ENCODE peak calls at places on chromosomes 6 and 20, in four cellular contexts. One of them, this sample, is unnamed.

GRCh38 chr6:42295688-42296087 is 78.0 kb upstream of the MRPS10 start:
- DNase-seq in K562: no peak
- DNase-seq in HepG2: no peak
- DNase-seq in WTC11: no peak
- DNase-seq in this sample: no peak

GRCh38 chr6:27250955-27251671 is 3.6 kb downstream of the PRSS16 start:
- DNase-seq in K562: peak
- DNase-seq in HepG2: no peak
- DNase-seq in WTC11: peak
- DNase-seq in this sample: peak

GRCh38 chr6:136593748-136594490 is 43.7 kb upstream of the MAP7 start:
- DNase-seq in K562: no peak
- DNase-seq in HepG2: peak
- DNase-seq in WTC11: no peak
- DNase-seq in this sample: peak

GRCh38 chr6:109523478-109523877 is 40.5 kb upstream of the ZBTB24 start:
- DNase-seq in K562: no peak
- DNase-seq in HepG2: no peak
- DNase-seq in WTC11: no peak
- DNase-seq in this sample: no peak

GRCh38 chr20:57473246-57474042 is 51.5 kb downstream of the CTCFL start:
- DNase-seq in K562: no peak
- DNase-seq in HepG2: no peak
- DNase-seq in WTC11: peak
- DNase-seq in this sample: peak

GRCh38 chr20:62980970-62981369 is 25.8 kb downstream of the BHLHE23 start:
- DNase-seq in K562: no peak
- DNase-seq in HepG2: no peak
- DNase-seq in WTC11: no peak
- DNase-seq in this sample: no peak

GRCh38 chr6:17497701-17498100 is 102.4 kb upstream of the FAM8A1 start:
- DNase-seq in K562: no peak
- DNase-seq in HepG2: no peak
- DNase-seq in WTC11: no peak
- DNase-seq in this sample: no peak

GRCh38 chr20:8082999-8083398 is 49.1 kb upstream of the PLCB1 start:
- DNase-seq in K562: no peak
- DNase-seq in HepG2: no peak
- DNase-seq in WTC11: no peak
- DNase-seq in this sample: no peak

GRCh38 chr6:170221753-170222400 is 69.0 kb downstream of the DLL1 start:
- DNase-seq in K562: no peak
- DNase-seq in HepG2: no peak
- DNase-seq in WTC11: no peak
- DNase-seq in this sample: no peak

GRCh38 chr20:17557675-17558006 is 12.2 kb upstream of the DSTN start:
- DNase-seq in K562: no peak
- DNase-seq in HepG2: peak
- DNase-seq in WTC11: no peak
- DNase-seq in this sample: no peak

GRCh38 chr20:17556842-17557674 is 12.8 kb upstream of the DSTN start:
- DNase-seq in K562: no peak
- DNase-seq in HepG2: no peak
- DNase-seq in WTC11: no peak
- DNase-seq in this sample: no peak

GRCh38 chr20:17559338-17559737 is 10.5 kb upstream of the DSTN start:
- DNase-seq in K562: no peak
- DNase-seq in HepG2: no peak
- DNase-seq in WTC11: no peak
- DNase-seq in this sample: no peak

GRCh38 chr20:17558941-17559304 is 11.0 kb upstream of the DSTN start:
- DNase-seq in K562: no peak
- DNase-seq in HepG2: no peak
- DNase-seq in WTC11: no peak
- DNase-seq in this sample: no peak

GRCh38 chr20:17558154-17558940 is 11.5 kb upstream of the DSTN start:
- DNase-seq in K562: peak
- DNase-seq in HepG2: peak
- DNase-seq in WTC11: no peak
- DNase-seq in this sample: no peak
- TF ChIP-seq TCF7 in K562: no peak
- TF ChIP-seq TCF7 in HepG2: no peak
- TF ChIP-seq TCF7 in WTC11: no peak
- TF ChIP-seq TCF7 in this sample: no peak

GRCh38 chr6:133547136-133547535 is 306.0 kb downstream of the EYA4 start:
- DNase-seq in K562: no peak
- DNase-seq in HepG2: no peak
- DNase-seq in WTC11: no peak
- DNase-seq in this sample: no peak

GRCh38 chr6:133548409-133548808 is 307.3 kb downstream of the EYA4 start:
- DNase-seq in K562: no peak
- DNase-seq in HepG2: no peak
- DNase-seq in WTC11: no peak
- DNase-seq in this sample: no peak

GRCh38 chr6:133551436-133551835 is 310.3 kb downstream of the EYA4 start:
- DNase-seq in K562: no peak
- DNase-seq in HepG2: no peak
- DNase-seq in WTC11: no peak
- DNase-seq in this sample: no peak

GRCh38 chr6:133550026-133550425 is 308.9 kb downstream of the EYA4 start:
- DNase-seq in K562: no peak
- DNase-seq in HepG2: no peak
- DNase-seq in WTC11: no peak
- DNase-seq in this sample: no peak

DNA sequence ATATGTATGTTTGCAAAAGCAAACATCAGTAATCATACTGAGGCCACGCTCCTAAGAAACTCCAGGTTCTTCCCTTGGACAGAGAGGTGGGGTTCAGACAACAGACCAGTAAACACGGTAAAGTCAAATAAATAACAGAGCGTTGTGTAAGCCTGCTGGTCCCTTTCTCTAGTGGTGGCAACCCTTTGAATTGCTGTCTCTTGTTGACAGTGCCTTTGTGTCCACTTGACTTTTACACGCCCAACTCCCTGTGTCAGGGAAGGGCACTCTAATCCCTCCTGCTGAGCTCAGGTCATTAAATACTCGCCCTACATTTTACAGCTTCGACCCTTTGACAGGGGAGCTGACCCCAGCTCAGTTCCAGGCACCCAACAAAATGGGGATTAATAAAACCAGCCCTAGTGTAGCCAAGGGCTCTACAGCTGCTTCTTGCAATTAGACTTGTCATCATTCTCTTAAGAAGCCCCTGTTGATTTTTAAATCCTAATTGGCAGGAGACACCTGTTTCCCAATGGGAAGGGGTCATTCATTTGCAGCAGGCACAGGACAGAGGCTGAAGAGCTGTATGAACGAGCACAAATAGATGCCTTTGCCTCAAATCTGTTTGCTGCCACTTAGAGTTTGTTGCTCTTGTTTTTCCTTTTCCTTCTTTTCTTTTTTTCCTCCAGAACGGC is 308.2 kb downstream of the EYA4 start:
- DNase-seq in K562: no peak
- DNase-seq in HepG2: no peak
- DNase-seq in WTC11: no peak
- DNase-seq in this sample: no peak
- TF ChIP-seq TCF7 in K562: no peak
- TF ChIP-seq TCF7 in HepG2: no peak
- TF ChIP-seq TCF7 in WTC11: no peak
- TF ChIP-seq TCF7 in this sample: no peak

GRCh38 chr6:149951096-149951495 is 9.3 kb downstream of the ULBP2 start:
- DNase-seq in K562: no peak
- DNase-seq in HepG2: no peak
- DNase-seq in WTC11: no peak
- DNase-seq in this sample: no peak
- TF ChIP-seq TCF7 in K562: no peak
- TF ChIP-seq TCF7 in HepG2: no peak
- TF ChIP-seq TCF7 in WTC11: no peak
- TF ChIP-seq TCF7 in this sample: no peak

GRCh38 chr6:149859368-149859767 is 4.8 kb downstream of the LRP11 start:
- DNase-seq in K562: no peak
- DNase-seq in HepG2: peak
- DNase-seq in WTC11: no peak
- DNase-seq in this sample: no peak
- TF ChIP-seq TCF7 in K562: no peak
- TF ChIP-seq TCF7 in HepG2: no peak
- TF ChIP-seq TCF7 in WTC11: no peak
- TF ChIP-seq TCF7 in this sample: no peak

DNA sequence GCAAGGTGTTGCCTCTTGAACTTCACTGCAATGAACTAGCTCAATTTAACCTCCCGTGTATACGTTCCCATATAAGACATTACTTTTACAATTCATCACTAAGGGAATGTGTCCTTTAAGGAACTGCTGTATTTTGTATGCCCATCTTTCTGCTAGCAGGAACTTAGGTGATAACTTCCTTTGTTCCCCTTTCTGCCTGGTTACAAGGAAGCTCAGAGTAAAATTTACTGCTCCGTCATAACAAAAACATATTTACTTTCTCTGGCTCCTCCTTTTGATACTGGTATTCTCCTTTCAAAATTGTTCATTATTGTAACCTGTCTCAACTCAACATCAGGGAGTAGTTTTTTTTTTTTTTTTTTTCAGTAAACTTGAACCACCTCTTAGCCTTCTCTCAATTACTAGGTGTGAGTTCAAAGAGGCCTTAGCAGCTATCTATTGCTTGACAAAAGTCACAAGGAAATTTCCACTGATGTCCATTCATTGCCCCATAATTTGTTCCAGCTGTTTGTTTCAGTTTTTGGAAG is 37.1 kb downstream of the RIPOR2 start:
- DNase-seq in K562: no peak
- DNase-seq in HepG2: no peak
- DNase-seq in WTC11: no peak
- DNase-seq in this sample: no peak
- TF ChIP-seq TCF7 in K562: no peak
- TF ChIP-seq TCF7 in HepG2: no peak
- TF ChIP-seq TCF7 in WTC11: no peak
- TF ChIP-seq TCF7 in this sample: no peak

This sample was measured in GM12878.